ENCODE peak calls at places on chromosome 1, in seven cellular contexts. One of them, this sample, is unnamed.

GRCh38 chr1:198465201-198466144 is 75.0 kb downstream of the ATP6V1G3 start:
- DNase-seq in NAMALWA: peak
- DNase-seq in HFFc6: peak
- DNase-seq in GM13977: peak
- DNase-seq in posterior vena cava: no peak
- DNase-seq in mammary epithelial cell: peak
- DNase-seq in mucosa of gallbladder: no peak
- DNase-seq in this sample: peak

GRCh38 chr1:1562556-1563195 is 12.0 kb downstream of the SSU72 start:
- DNase-seq in HFFc6: no peak
- DNase-seq in mammary epithelial cell: no peak
- DNase-seq in GM13977: no peak
- DNase-seq in NAMALWA: no peak
- DNase-seq in mucosa of gallbladder: no peak
- DNase-seq in posterior vena cava: no peak
- DNase-seq in this sample: no peak

GRCh38 chr1:162985816-162986215 is 83.3 kb upstream of the RGS4 start:
- DNase-seq in NAMALWA: no peak
- DNase-seq in GM13977: no peak
- DNase-seq in mucosa of gallbladder: no peak
- DNase-seq in HFFc6: no peak
- DNase-seq in mammary epithelial cell: no peak
- DNase-seq in posterior vena cava: no peak
- DNase-seq in this sample: no peak

GRCh38 chr1:39898648-39899603 is 2.8 kb downstream of the MYCL start:
- DNase-seq in NAMALWA: peak
- DNase-seq in mucosa of gallbladder: peak
- DNase-seq in mammary epithelial cell: no peak
- DNase-seq in posterior vena cava: no peak
- DNase-seq in GM13977: peak
- DNase-seq in HFFc6: no peak
- DNase-seq in this sample: peak

GRCh38 chr1:12601690-12602632 is 16.0 kb downstream of the DHRS3 start:
- DNase-seq in mammary epithelial cell: peak
- DNase-seq in mucosa of gallbladder: peak
- DNase-seq in HFFc6: peak
- DNase-seq in GM13977: no peak
- DNase-seq in NAMALWA: no peak
- DNase-seq in posterior vena cava: no peak
- DNase-seq in this sample: no peak

GRCh38 chr1:212162635-212163034 is 122.6 kb upstream of the PPP2R5A start:
- DNase-seq in posterior vena cava: no peak
- DNase-seq in GM13977: peak
- DNase-seq in mucosa of gallbladder: peak
- DNase-seq in mammary epithelial cell: peak
- DNase-seq in HFFc6: peak
- DNase-seq in NAMALWA: peak
- DNase-seq in this sample: peak

GRCh38 chr1:171252482-171252881 is 4.2 kb downstream of the FMO1 start:
- DNase-seq in HFFc6: no peak
- DNase-seq in mammary epithelial cell: no peak
- DNase-seq in NAMALWA: peak
- DNase-seq in GM13977: peak
- DNase-seq in mucosa of gallbladder: no peak
- DNase-seq in posterior vena cava: no peak
- DNase-seq in this sample: peak

GRCh38 chr1:150872572-150872971 is 3.8 kb downstream of the ARNT start:
- DNase-seq in mammary epithelial cell: no peak
- DNase-seq in HFFc6: no peak
- DNase-seq in GM13977: no peak
- DNase-seq in mucosa of gallbladder: no peak
- DNase-seq in posterior vena cava: no peak
- DNase-seq in NAMALWA: no peak
- DNase-seq in this sample: no peak

GRCh38 chr1:22039594-22040347 is 12.7 kb upstream of the CDC42 start:
- DNase-seq in mammary epithelial cell: peak
- DNase-seq in GM13977: peak
- DNase-seq in posterior vena cava: peak
- DNase-seq in NAMALWA: peak
- DNase-seq in mucosa of gallbladder: peak
- DNase-seq in HFFc6: no peak
- DNase-seq in this sample: peak

GRCh38 chr1:155013632-155014031 is 11.0 kb downstream of the ZBTB7B start:
- DNase-seq in mammary epithelial cell: no peak
- DNase-seq in GM13977: no peak
- DNase-seq in posterior vena cava: no peak
- DNase-seq in HFFc6: no peak
- DNase-seq in NAMALWA: no peak
- DNase-seq in mucosa of gallbladder: no peak
- DNase-seq in this sample: no peak

GRCh38 chr1:6471969-6472368 is 6.0 kb upstream of the TNFRSF25 start:
- DNase-seq in HFFc6: no peak
- DNase-seq in posterior vena cava: no peak
- DNase-seq in mammary epithelial cell: no peak
- DNase-seq in GM13977: no peak
- DNase-seq in NAMALWA: no peak
- DNase-seq in mucosa of gallbladder: peak
- DNase-seq in this sample: no peak

GRCh38 chr1:107162745-107163144 is 21.9 kb downstream of the NTNG1 start:
- DNase-seq in NAMALWA: no peak
- DNase-seq in mammary epithelial cell: peak
- DNase-seq in mucosa of gallbladder: no peak
- DNase-seq in posterior vena cava: no peak
- DNase-seq in HFFc6: no peak
- DNase-seq in GM13977: no peak
- DNase-seq in this sample: no peak

GRCh38 chr1:56921486-56921885 is 44.3 kb downstream of the C8B start:
- DNase-seq in posterior vena cava: no peak
- DNase-seq in NAMALWA: no peak
- DNase-seq in HFFc6: no peak
- DNase-seq in mucosa of gallbladder: no peak
- DNase-seq in mammary epithelial cell: no peak
- DNase-seq in GM13977: no peak
- DNase-seq in this sample: no peak

This sample was measured in GM12865.